ENCODE peak calls at places on chromosomes 12 and 14, in four cellular contexts. Y is cardiac muscle cell, B is fibroblast of lung, I is upper lobe of right lung. H is an unnamed sample.
A peak's percentile ranks its signal among the peaks of the same experiment; 100 is the strongest.

GRCh38 chr12:85462888-85463287 is 182.9 kb downstream of the ALX1 start:
- DNase-seq in Y (no peak), B (no peak), I (no peak), H (no peak)

GRCh38 chr12:45893240-45893639 is 97.1 kb downstream of the SCAF11 start:
- DNase-seq in Y (no peak), B (no peak), I (no peak), H (no peak)

GRCh38 chr12:107670999-107671643 is 14.5 kb upstream of the PWP1 start:
- DNase-seq in Y (peak; percentile 36), B (no peak), I (no peak), H (no peak)

GRCh38 chr12:91239497-91239896 is 56.9 kb upstream of the DCN start:
- DNase-seq in Y (no peak), B (peak; percentile 14), I (no peak), H (no peak)

GRCh38 chr12:55585817-55586216 is 13.5 kb downstream of the OR2AP1 start:
- DNase-seq in Y (no peak), B (no peak), I (no peak), H (no peak)

GRCh38 chr14:75446447-75446846 is 18.6 kb downstream of the JDP2 start:
- DNase-seq in Y (no peak), B (no peak), I (no peak), H (no peak)

GRCh38 chr12:53499261-53500118 is at the start of gene MAP3K12:
- DNase-seq in Y (peak; percentile 72), B (peak; percentile 59), I (peak; percentile 83), H (peak; percentile 89)

GRCh38 chr12:68121143-68121542 is 38.4 kb downstream of the IFNG start:
- DNase-seq in Y (no peak), B (no peak), I (no peak), H (no peak)

GRCh38 chr14:51701956-51702355 is 50.2 kb downstream of the FRMD6 start:
- DNase-seq in Y (no peak), B (peak; percentile 38), I (no peak), H (no peak)

GRCh38 chr12:100951756-100952155 is 157.2 kb downstream of the ANO4 start:
- DNase-seq in Y (no peak), B (no peak), I (no peak), H (no peak)

GRCh38 chr14:89849931-89850330 is 104.6 kb downstream of the EFCAB11 start:
- DNase-seq in Y (no peak), B (peak; percentile 74), I (no peak), H (no peak)

GRCh38 chr14:54718046-54718445 is 151.1 kb downstream of the SAMD4A start:
- DNase-seq in Y (no peak), B (peak; percentile 18), I (no peak), H (no peak)

GRCh38 chr12:44227601-44228000 is 391.7 kb downstream of the TMEM117 start:
- DNase-seq in Y (no peak), B (no peak), I (no peak), H (no peak)

GRCh38 chr14:88576222-88576621 is 13.4 kb downstream of the ZC3H14 start:
- DNase-seq in Y (no peak), B (no peak), I (no peak), H (no peak)
- H3K36me3 ChIP-seq in Y (peaks cover 85% of the 10 kb centered on the region), B (peaks cover 10% of the 10 kb centered on the region), I (peaks cover 99% of the 10 kb centered on the region), H (peaks cover 99% of the 10 kb centered on the region)

DNA sequence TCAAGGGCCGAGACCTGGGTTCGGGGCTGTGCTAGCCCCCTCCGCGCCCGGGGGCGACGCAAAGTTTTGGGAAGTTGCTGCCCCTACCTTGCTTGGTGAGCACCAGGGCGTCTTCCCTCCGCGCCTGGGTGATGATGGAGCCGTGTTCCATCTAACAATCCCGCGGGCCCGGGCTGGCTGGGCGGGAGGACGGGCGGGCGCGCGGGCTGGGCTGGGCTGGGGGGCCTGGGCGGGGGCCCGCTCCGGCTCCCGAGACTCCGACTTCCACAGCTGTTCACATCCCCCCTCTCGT is 298 bp downstream of the CTDSP2 start:
- DNase-seq in Y (no peak), B (no peak), I (no peak), H (no peak)
- H3K36me3 ChIP-seq in Y (no peaks in the 10 kb centered on the region), B (no peaks in the 10 kb centered on the region), I (no peaks in the 10 kb centered on the region), H (no peaks in the 10 kb centered on the region)

DNA sequence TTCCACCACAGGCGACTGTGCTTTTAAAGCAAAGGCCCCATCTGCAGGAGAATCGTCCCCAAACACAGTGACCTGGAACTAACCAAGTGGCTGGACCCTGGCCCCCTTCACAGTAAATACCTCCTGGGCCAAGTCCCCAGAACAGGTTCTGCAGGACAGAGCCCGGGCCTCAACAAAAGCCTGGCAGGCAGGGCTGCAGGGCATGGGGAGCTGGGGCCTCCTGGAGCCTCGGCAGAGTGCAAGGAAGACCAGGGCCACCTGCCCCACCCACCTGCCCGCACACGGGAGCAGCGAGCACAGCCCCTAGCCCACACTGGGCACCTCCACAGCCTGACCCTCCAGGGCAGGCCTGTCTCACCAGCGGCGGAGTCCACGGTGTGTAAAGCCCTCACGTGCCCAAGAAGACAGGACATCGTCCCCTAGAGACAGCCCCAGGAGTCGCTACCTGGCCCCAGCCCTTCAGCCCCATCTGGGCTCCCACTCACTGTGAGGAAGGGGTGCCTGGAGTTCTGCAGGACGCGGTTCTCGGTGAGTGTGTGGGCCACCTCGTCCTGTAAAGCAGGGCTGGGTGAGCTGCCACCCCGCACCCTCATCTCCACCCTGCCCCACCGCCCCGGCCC is 21.0 kb downstream of the AKT1 start:
- DNase-seq in Y (no peak), B (no peak), I (peak; percentile 81), H (no peak)
- H3K36me3 ChIP-seq in Y (peaks cover 26% of the 10 kb centered on the region), B (peaks cover 43% of the 10 kb centered on the region), I (peaks cover 64% of the 10 kb centered on the region), H (no peaks in the 10 kb centered on the region)

GRCh38 chr12:132746621-132747020 is 15.0 kb downstream of the ANKLE2 start:
- DNase-seq in Y (no peak), B (no peak), I (no peak), H (no peak)

GRCh38 chr12:132740652-132741051 is 21.0 kb downstream of the ANKLE2 start:
- DNase-seq in Y (no peak), B (no peak), I (no peak), H (no peak)

GRCh38 chr12:132740313-132740646 is 21.4 kb downstream of the ANKLE2 start:
- DNase-seq in Y (no peak), B (no peak), I (no peak), H (no peak)

GRCh38 chr12:132741620-132742019 is 20.0 kb downstream of the ANKLE2 start:
- DNase-seq in Y (no peak), B (no peak), I (no peak), H (no peak)

DNA sequence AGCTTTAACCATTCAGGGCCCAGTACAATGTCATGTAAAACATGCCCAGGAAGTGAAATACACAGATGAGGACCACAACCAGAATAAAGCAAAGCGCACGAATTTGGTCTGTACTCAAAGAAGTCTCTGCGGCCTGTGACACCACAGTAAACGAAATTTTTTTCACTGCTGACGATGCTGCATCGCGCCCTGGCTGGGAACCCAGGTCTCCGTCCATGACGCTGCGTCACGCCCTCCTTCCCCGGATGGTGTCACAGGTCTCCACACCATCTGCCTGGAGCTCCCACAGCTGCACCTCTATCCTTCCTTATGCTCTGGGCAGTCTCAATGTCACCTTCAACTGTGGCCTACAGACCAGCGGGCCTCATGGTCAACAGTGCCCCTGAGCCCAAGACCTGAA is 17.8 kb downstream of the ANKLE2 start:
- DNase-seq in Y (no peak), B (no peak), I (no peak), H (peak; percentile 57)
- H3K36me3 ChIP-seq in Y (peaks cover 68% of the 10 kb centered on the region), B (peaks cover 52% of the 10 kb centered on the region), I (peaks cover 99% of the 10 kb centered on the region), H (peaks cover 100% of the 10 kb centered on the region)

DNA sequence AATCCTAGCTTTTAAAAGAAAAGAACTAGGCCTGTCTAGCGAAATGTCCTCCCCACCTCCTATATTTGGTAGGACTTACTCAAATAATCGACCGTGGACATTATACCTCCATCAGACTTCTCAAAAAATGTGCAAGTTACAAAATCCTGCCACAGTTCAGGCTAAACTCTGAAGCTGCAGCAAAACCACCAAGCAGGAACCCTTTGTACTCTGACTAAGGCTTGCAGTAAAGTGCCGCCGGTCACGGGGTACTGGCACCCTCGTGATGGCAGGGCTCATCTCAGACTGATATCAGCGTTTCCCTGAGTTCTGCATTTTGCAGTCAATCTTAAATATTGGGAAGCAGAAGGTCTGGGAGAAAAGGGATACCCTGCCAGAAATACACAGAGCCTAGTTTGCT is 17.1 kb downstream of the SLC11A2 start:
- DNase-seq in Y (no peak), B (peak; percentile 16), I (peak; percentile 88), H (peak; percentile 85)
- H3K36me3 ChIP-seq in Y (peaks cover 21% of the 10 kb centered on the region), B (peaks cover 3% of the 10 kb centered on the region), I (peaks cover 38% of the 10 kb centered on the region), H (peaks cover 39% of the 10 kb centered on the region)

GRCh38 chr14:45651906-45652305 is 398.9 kb upstream of the MIS18BP1 start:
- DNase-seq in Y (no peak), B (peak; percentile 6), I (no peak), H (no peak)

GRCh38 chr14:45649051-45649450 is 396.0 kb upstream of the MIS18BP1 start:
- DNase-seq in Y (no peak), B (peak; percentile 2), I (no peak), H (no peak)

DNA sequence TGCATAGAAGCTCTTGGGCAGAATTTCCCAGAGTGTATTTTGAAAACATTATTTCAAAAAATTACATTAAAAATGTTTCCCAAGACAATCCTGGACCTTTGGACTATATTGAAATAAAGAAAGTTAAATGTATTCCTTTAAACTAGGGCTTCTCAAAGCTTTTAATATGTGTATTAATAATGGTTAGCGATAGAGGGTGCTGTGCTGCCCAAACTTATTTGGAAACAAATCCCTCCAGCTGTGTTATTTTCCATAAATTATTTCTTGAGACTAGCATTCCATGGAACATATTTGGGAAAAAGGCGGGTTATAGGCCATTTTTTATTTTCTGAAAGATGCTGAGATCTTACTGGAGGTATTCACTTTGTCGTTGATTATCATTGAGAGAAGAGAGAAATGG is 397.8 kb upstream of the MIS18BP1 start:
- DNase-seq in Y (no peak), B (no peak), I (no peak), H (no peak)
- H3K36me3 ChIP-seq in Y (no peaks in the 10 kb centered on the region), B (no peaks in the 10 kb centered on the region), I (no peaks in the 10 kb centered on the region), H (no peaks in the 10 kb centered on the region)

DNA sequence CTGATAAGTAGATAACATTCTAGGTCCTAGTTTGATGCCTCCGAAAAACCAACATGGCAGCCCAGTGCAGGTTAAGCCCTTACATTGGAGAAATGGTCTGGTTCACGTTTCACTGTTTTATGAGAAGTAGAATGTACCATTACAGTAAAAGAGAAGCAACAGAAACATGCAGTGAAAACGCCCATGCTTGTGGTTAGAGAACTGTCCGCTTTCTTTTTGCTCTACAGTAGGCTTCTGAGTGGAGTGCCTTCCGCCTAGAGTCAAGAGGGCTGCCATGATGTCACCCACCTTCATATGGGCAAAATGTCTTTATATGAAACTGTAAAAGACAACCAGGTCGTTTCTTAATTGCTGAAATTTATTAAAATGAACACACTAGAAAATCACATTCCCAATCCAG is 190.3 kb upstream of the BCL2L14 start:
- DNase-seq in Y (no peak), B (no peak), I (no peak), H (no peak)
- H3K36me3 ChIP-seq in Y (no peaks in the 10 kb centered on the region), B (no peaks in the 10 kb centered on the region), I (peaks cover 10% of the 10 kb centered on the region), H (no peaks in the 10 kb centered on the region)

GRCh38 chr14:21088687-21089086 is 9.8 kb downstream of the ZNF219 start:
- DNase-seq in Y (no peak), B (no peak), I (no peak), H (no peak)
- H3K36me3 ChIP-seq in Y (peaks cover 53% of the 10 kb centered on the region), B (peaks cover 10% of the 10 kb centered on the region), I (peaks cover 73% of the 10 kb centered on the region), H (peaks cover 73% of the 10 kb centered on the region)